ENCODE peak calls at places on chromosomes 16 and 17, in six cellular contexts. Z is CD4-positive, alpha-beta T cell; D is tibial artery; C is right atrium auricular region; A is psoas muscle; R is mucosa of descending colon. L is an unnamed sample.

GRCh38 chr17:18246880-18247612 is 11.5 kb downstream of the FLII start:
- DNase-seq in C (no peak), A (peak), R (peak), Z (no peak), D (no peak), L (peak)

GRCh38 chr17:10798332-10798749 is 5.6 kb downstream of the TMEM238L start:
- DNase-seq in D (no peak), Z (no peak), C (no peak), R (peak), A (no peak), L (no peak)

GRCh38 chr17:56047321-56047720 is 106.0 kb upstream of the ANKFN1 start:
- DNase-seq in R (no peak), Z (no peak), C (no peak), D (no peak), A (no peak), L (no peak)

GRCh38 chr16:10959161-10959560 is 14.8 kb downstream of the CLEC16A start:
- DNase-seq in D (no peak), Z (no peak), C (no peak), A (no peak), R (no peak), L (no peak)

GRCh38 chr16:68636064-68636551 is 9.0 kb upstream of the CDH3 start:
- DNase-seq in R (no peak), D (no peak), Z (no peak), A (no peak), C (no peak), L (no peak)

GRCh38 chr17:80106176-80106575 is 4.8 kb downstream of the GAA start:
- DNase-seq in R (no peak), Z (no peak), C (no peak), D (peak), A (no peak), L (no peak)

GRCh38 chr16:50446861-50447260 is 78.1 kb upstream of the BRD7 start:
- DNase-seq in A (no peak), R (no peak), C (no peak), Z (no peak), D (no peak), L (no peak)

GRCh38 chr16:78675312-78675711 is 575.9 kb downstream of the WWOX start:
- DNase-seq in C (no peak), D (no peak), A (no peak), Z (no peak), R (no peak), L (no peak)

GRCh38 chr17:42670199-42670924 is 6.4 kb downstream of the PLEKHH3 start:
- DNase-seq in D (no peak), Z (peak), C (no peak), R (peak), A (no peak), L (peak)

GRCh38 chr16:30439720-30440348 is 5.8 kb downstream of the SEPHS2 start:
- DNase-seq in Z (no peak), A (no peak), C (no peak), D (no peak), R (no peak), L (no peak)

GRCh38 chr16:60166111-60166510 is 1432.0 kb upstream of the GOT2 start:
- DNase-seq in A (no peak), D (no peak), C (no peak), Z (no peak), R (no peak), L (no peak)

GRCh38 chr16:25027281-25027680 is 12.1 kb upstream of the ARHGAP17 start:
- DNase-seq in R (no peak), A (no peak), Z (no peak), C (no peak), D (no peak), L (no peak)

GRCh38 chr17:19523690-19524089 is 10.0 kb upstream of the SLC47A1 start:
- DNase-seq in Z (no peak), D (no peak), C (no peak), R (no peak), A (no peak), L (no peak)

GRCh38 chr17:31309525-31309924 is 4.3 kb downstream of the EVI2B start:
- DNase-seq in C (no peak), D (no peak), R (no peak), Z (no peak), A (no peak), L (no peak)

GRCh38 chr17:76631821-76632565 is 11.6 kb downstream of the ST6GALNAC1 start:
- DNase-seq in Z (no peak), C (no peak), D (no peak), A (no peak), R (no peak), L (peak)

GRCh38 chr17:15123593-15124590 is 141.2 kb downstream of the PMP22 start:
- DNase-seq in A (no peak), C (no peak), D (no peak), R (no peak), Z (no peak), L (peak)

GRCh38 chr17:37043201-37043600 is 94.4 kb downstream of the AATF start:
- DNase-seq in C (no peak), R (no peak), Z (no peak), D (no peak), A (no peak), L (peak)

GRCh38 chr16:83717308-83717707 is 90.5 kb upstream of the HSBP1 start:
- DNase-seq in D (no peak), Z (no peak), A (no peak), C (no peak), R (no peak), L (peak)
- TF ChIP-seq CTCF in D (no peak), Z (no peak), A (no peak), C (no peak), R (no peak), L (peak)

DNA sequence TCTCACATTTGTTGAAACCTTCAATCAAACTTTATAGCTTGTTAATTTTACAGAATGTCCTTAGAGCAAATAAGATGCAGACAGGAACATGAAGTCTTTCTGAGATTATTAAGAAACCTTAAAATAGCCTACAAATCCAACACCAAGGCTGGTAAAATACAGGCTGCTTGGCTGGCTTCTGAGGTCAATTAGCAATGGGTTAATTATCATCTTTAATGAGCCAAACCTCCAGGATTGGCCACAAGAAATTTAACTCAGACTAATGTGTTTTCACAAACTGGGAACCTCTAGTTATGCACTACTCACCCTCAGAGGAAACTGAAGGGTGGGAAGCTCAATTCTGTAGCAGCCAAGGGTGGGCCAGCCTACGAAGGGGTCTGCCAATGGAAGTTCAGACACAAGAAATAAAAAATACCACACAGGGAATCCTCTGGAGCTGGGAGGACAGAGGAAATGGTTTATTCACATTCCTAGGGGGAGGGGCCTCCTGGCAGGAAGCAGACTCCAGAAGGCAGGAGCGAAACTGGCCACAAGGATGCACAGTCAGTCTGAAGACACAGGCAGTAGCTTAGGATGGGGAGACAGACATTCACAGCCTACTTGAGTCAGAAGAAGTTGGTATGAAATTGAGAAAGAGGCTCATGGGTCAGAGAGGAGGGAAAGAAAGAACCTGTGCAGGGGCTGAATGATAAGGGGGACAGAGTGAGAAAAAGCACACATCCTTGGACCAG is 36.1 kb downstream of the HIC1 start:
- DNase-seq in Z (no peak), A (peak), C (no peak), D (peak), R (peak), L (peak)
- TF ChIP-seq CTCF in Z (no peak), A (peak), C (peak), D (peak), R (no peak), L (peak)

GRCh38 chr17:33927732-33928133 is 327.4 kb upstream of the CCL2 start:
- DNase-seq in Z (no peak), D (no peak), A (no peak), C (no peak), R (no peak), L (peak)
- TF ChIP-seq CTCF in Z (no peak), D (no peak), A (no peak), C (peak), R (no peak), L (no peak)

GRCh38 chr17:62653002-62653830 is 25.7 kb downstream of the MRC2 start:
- DNase-seq in C (peak), R (peak), Z (peak), A (peak), D (peak), L (peak)
- TF ChIP-seq CTCF in C (no peak), R (no peak), Z (no peak), A (no peak), D (no peak), L (peak)

L was measured in choroid plexus epithelial cell.